ENCODE peak calls at places on chromosomes 5 and 9, in seven cellular contexts. J, A, S, P, F, V and M are unnamed samples.

GRCh38 chr9:131618071-131618479 is 72.8 kb downstream of the PRRT1B start:
- DNase-seq in J (no peak), S (peak), P (no peak), F (no peak), V (no peak), A (no peak), M (no peak)

GRCh38 chr5:8981496-8981895 is 564.4 kb downstream of the SEMA5A start:
- DNase-seq in F (no peak), V (no peak), A (no peak), J (no peak), S (no peak), P (peak), M (no peak)

GRCh38 chr9:92850898-92851297 is 26.9 kb downstream of the ZNF484 start:
- DNase-seq in J (no peak), P (no peak), V (no peak), A (no peak), F (no peak), S (no peak), M (no peak)

GRCh38 chr5:168881427-168882149 is 302.4 kb upstream of the PANK3 start:
- DNase-seq in F (no peak), J (peak), P (no peak), S (no peak), A (peak), V (no peak), M (no peak)

GRCh38 chr9:137280478-137281344 is 3.2 kb downstream of the TOR4A start:
- DNase-seq in S (no peak), V (no peak), J (peak), P (no peak), A (peak), F (no peak), M (no peak)

GRCh38 chr5:154296525-154297159 is 106.1 kb downstream of the GALNT10 start:
- DNase-seq in F (no peak), A (no peak), S (no peak), P (no peak), V (no peak), J (peak), M (no peak)

GRCh38 chr9:23672121-23672520 is 153.9 kb downstream of the ELAVL2 start:
- DNase-seq in F (no peak), P (no peak), J (no peak), A (no peak), V (no peak), S (no peak), M (no peak)

GRCh38 chr5:88695232-88695631 is 187.8 kb downstream of the MEF2C start:
- DNase-seq in J (peak), F (no peak), V (no peak), P (no peak), A (no peak), S (no peak), M (no peak)

GRCh38 chr5:11619339-11620028 is 284.8 kb downstream of the CTNND2 start:
- DNase-seq in J (no peak), P (no peak), V (no peak), S (no peak), F (no peak), A (no peak), M (no peak)

GRCh38 chr9:126886194-126886830 is 25.9 kb downstream of the ZBTB34 start:
- DNase-seq in P (no peak), A (no peak), F (no peak), V (no peak), S (no peak), J (peak), M (no peak)

GRCh38 chr9:113508111-113508749 is 44.7 kb downstream of the RGS3 start:
- DNase-seq in A (no peak), F (no peak), V (no peak), P (no peak), S (no peak), J (peak), M (no peak)

GRCh38 chr9:34254141-34254913 is 74.7 kb downstream of the KIF24 start:
- DNase-seq in S (peak), A (no peak), J (no peak), F (no peak), P (no peak), V (no peak), M (peak)

GRCh38 chr9:124658165-124659017 is 112.7 kb downstream of the NR6A1 start:
- DNase-seq in J (peak), V (peak), F (no peak), A (peak), P (peak), S (peak), M (no peak)

GRCh38 chr9:84404095-84404686 is 63.6 kb upstream of the SLC28A3 start:
- DNase-seq in P (no peak), A (peak), F (no peak), V (peak), J (peak), S (no peak), M (no peak)

GRCh38 chr5:155025890-155026289 is 12.3 kb downstream of the KIF4B start:
- DNase-seq in J (no peak), P (no peak), V (no peak), F (no peak), A (no peak), S (no peak), M (no peak)

GRCh38 chr5:179288809-179289185 is 56.5 kb downstream of the ADAMTS2 start:
- DNase-seq in P (no peak), V (no peak), S (peak), F (no peak), J (no peak), A (peak), M (no peak)

GRCh38 chr9:23172979-23173637 is 652.9 kb downstream of the ELAVL2 start:
- DNase-seq in V (no peak), P (no peak), A (no peak), F (no peak), S (no peak), J (no peak), M (no peak)